ENCODE peak calls at places on chromosomes 4 and X, in four cellular contexts. O, L, E and N are unnamed samples.

GRCh38 chr4:122167369-122167768 is 15.2 kb downstream of the BLTP1 start:
- DNase-seq in O (no peak), L (no peak), E (no peak), N (no peak)

GRCh38 chrX:123361371-123361770 is 177.3 kb downstream of the GRIA3 start:
- DNase-seq in O (no peak), L (no peak), E (no peak), N (no peak)

GRCh38 chr4:94226763-94227162 is 19.1 kb downstream of the SMARCAD1 start:
- DNase-seq in O (no peak), L (no peak), E (no peak), N (no peak)

GRCh38 chr4:4668355-4669210 is 126.7 kb upstream of the STX18 start:
- DNase-seq in O (no peak), L (no peak), E (no peak), N (no peak)

GRCh38 chr4:99052902-99053301 is 35.7 kb downstream of the ADH5 start:
- DNase-seq in O (no peak), L (no peak), E (no peak), N (no peak)

GRCh38 chrX:118726887-118727685 is at the start of gene IL13RA1:
- DNase-seq in O (peak; percentile 89), L (peak; percentile 79), E (peak; percentile 24), N (peak; percentile 78)

GRCh38 chr4:76982638-76983579 is 33.4 kb downstream of the SEPTIN11 start:
- DNase-seq in O (no peak), L (peak; percentile 36), E (no peak), N (no peak)

GRCh38 chrX:13797512-13797911 is 19.4 kb downstream of the GPM6B start:
- DNase-seq in O (no peak), L (no peak), E (no peak), N (no peak)

GRCh38 chr4:1036095-1036494 is 24.7 kb downstream of the FGFRL1 start:
- DNase-seq in O (no peak), L (no peak), E (no peak), N (no peak)

GRCh38 chr4:74796631-74797030 is 2.3 kb upstream of the BTC start:
- DNase-seq in O (no peak), L (no peak), E (no peak), N (no peak)

GRCh38 chr4:113434247-113434587 is 327.3 kb downstream of the CAMK2D start:
- DNase-seq in O (no peak), L (no peak), E (no peak), N (peak; percentile 34)

GRCh38 chrX:44872319-44872816 is 620 bp upstream of the KDM6A start:
- DNase-seq in O (peak; percentile 18), L (peak; percentile 56), E (no peak), N (no peak)

GRCh38 chrX:30904186-30904585 is 15.1 kb upstream of the TAB3 start:
- DNase-seq in O (no peak), L (no peak), E (no peak), N (no peak)

GRCh38 chr4:188822698-188823097 is 683.5 kb downstream of the TRIML1 start:
- DNase-seq in O (peak; percentile 53), L (no peak), E (peak; percentile 3), N (no peak)